ENCODE peak calls at places on chromosomes 16 and 17, in four cellular contexts. One of them, this sample, is unnamed.

GRCh38 chr17:8894673-8895578 is 27.5 kb upstream of the PIK3R6 start:
- DNase-seq in HL-60: peak
- DNase-seq in K562: peak
- DNase-seq in GM12878: peak
- DNase-seq in this sample: no peak

GRCh38 chr16:81608515-81609209 is 164.1 kb downstream of the CMIP start:
- DNase-seq in GM12878: no peak
- DNase-seq in HL-60: peak
- DNase-seq in K562: no peak
- DNase-seq in this sample: no peak

GRCh38 chr16:13920510-13920818 is 510 bp downstream of the ERCC4 start:
- DNase-seq in GM12878: no peak
- DNase-seq in HL-60: no peak
- DNase-seq in K562: no peak
- DNase-seq in this sample: no peak

GRCh38 chr17:37576281-37576680 is 32.9 kb downstream of the SYNRG start:
- DNase-seq in HL-60: no peak
- DNase-seq in K562: no peak
- DNase-seq in GM12878: no peak
- DNase-seq in this sample: no peak

GRCh38 chr16:66014221-66014620 is 352.3 kb upstream of the CDH5 start:
- DNase-seq in HL-60: no peak
- DNase-seq in GM12878: no peak
- DNase-seq in K562: no peak
- DNase-seq in this sample: no peak

GRCh38 chr16:71895679-71896385 is 501 bp downstream of the IST1 start:
- DNase-seq in GM12878: no peak
- DNase-seq in K562: peak
- DNase-seq in HL-60: peak
- DNase-seq in this sample: no peak

GRCh38 chr17:28467456-28468025 is 5.9 kb upstream of the SLC13A2 start:
- DNase-seq in HL-60: no peak
- DNase-seq in K562: no peak
- DNase-seq in GM12878: no peak
- DNase-seq in this sample: no peak

GRCh38 chr17:6930754-6931153 is 65.1 kb upstream of the ALOX12 start:
- DNase-seq in GM12878: no peak
- DNase-seq in K562: no peak
- DNase-seq in HL-60: no peak
- DNase-seq in this sample: no peak

GRCh38 chr17:28497931-28498330 is 8.2 kb upstream of the FOXN1 start:
- DNase-seq in GM12878: no peak
- DNase-seq in HL-60: no peak
- DNase-seq in K562: no peak
- DNase-seq in this sample: no peak

GRCh38 chr17:75364078-75364477 is 41.4 kb downstream of the GRB2 start:
- DNase-seq in GM12878: no peak
- DNase-seq in K562: no peak
- DNase-seq in HL-60: no peak
- DNase-seq in this sample: no peak

GRCh38 chr17:73211745-73212144 is 18.9 kb downstream of the COG1 start:
- DNase-seq in HL-60: no peak
- DNase-seq in K562: no peak
- DNase-seq in GM12878: no peak
- DNase-seq in this sample: no peak

GRCh38 chr16:89493776-89494175 is 3.4 kb upstream of the ANKRD11 start:
- DNase-seq in K562: no peak
- DNase-seq in GM12878: no peak
- DNase-seq in HL-60: no peak
- DNase-seq in this sample: no peak

GRCh38 chr16:57807968-57808528 is 5.8 kb upstream of the KIFC3 start:
- DNase-seq in K562: peak
- DNase-seq in HL-60: peak
- DNase-seq in GM12878: no peak
- DNase-seq in this sample: peak

GRCh38 chr16:8905168-8905762 is 23.1 kb downstream of the LITAFD start:
- DNase-seq in GM12878: no peak
- DNase-seq in K562: no peak
- DNase-seq in HL-60: peak
- DNase-seq in this sample: no peak

GRCh38 chr17:61179316-61179715 is 220.3 kb upstream of the TBX2 start:
- DNase-seq in GM12878: no peak
- DNase-seq in K562: no peak
- DNase-seq in HL-60: no peak
- DNase-seq in this sample: no peak

GRCh38 chr17:80221401-80221800 is 1.2 kb downstream of the SLC26A11 start:
- DNase-seq in K562: no peak
- DNase-seq in HL-60: no peak
- DNase-seq in GM12878: no peak
- DNase-seq in this sample: no peak

GRCh38 chr17:49414271-49414621 is 436 bp downstream of the PHB1 start:
- DNase-seq in HL-60: no peak
- DNase-seq in GM12878: no peak
- DNase-seq in K562: peak
- DNase-seq in this sample: no peak

GRCh38 chr16:1631230-1631629 is 19.1 kb downstream of the CRAMP1 start:
- DNase-seq in HL-60: no peak
- DNase-seq in K562: no peak
- DNase-seq in GM12878: no peak
- DNase-seq in this sample: no peak

GRCh38 chr16:31471875-31472558 is at the start of gene TGFB1I1:
- DNase-seq in GM12878: no peak
- DNase-seq in K562: no peak
- DNase-seq in HL-60: no peak
- DNase-seq in this sample: no peak

GRCh38 chr16:2095315-2095853 is 40.3 kb downstream of the PKD1 start:
- DNase-seq in K562: no peak
- DNase-seq in HL-60: no peak
- DNase-seq in GM12878: no peak
- DNase-seq in this sample: no peak

GRCh38 chr17:77479817-77480508 is 339.2 kb downstream of the SEC14L1 start:
- DNase-seq in K562: no peak
- DNase-seq in GM12878: no peak
- DNase-seq in HL-60: no peak
- DNase-seq in this sample: no peak

GRCh38 chr16:67206838-67207115 is 7.8 kb downstream of the ELMO3 start:
- DNase-seq in HL-60: no peak
- DNase-seq in K562: no peak
- DNase-seq in GM12878: no peak
- DNase-seq in this sample: no peak

GRCh38 chr16:67208525-67208896 is 9.6 kb downstream of the ELMO3 start:
- DNase-seq in GM12878: no peak
- DNase-seq in K562: no peak
- DNase-seq in HL-60: no peak
- DNase-seq in this sample: no peak

GRCh38 chr16:67206129-67206837 is 7.4 kb downstream of the ELMO3 start:
- DNase-seq in GM12878: no peak
- DNase-seq in K562: no peak
- DNase-seq in HL-60: no peak
- DNase-seq in this sample: no peak

GRCh38 chr16:67207857-67208524 is 9.1 kb downstream of the ELMO3 start:
- DNase-seq in GM12878: no peak
- DNase-seq in K562: peak
- DNase-seq in HL-60: no peak
- DNase-seq in this sample: no peak

DNA sequence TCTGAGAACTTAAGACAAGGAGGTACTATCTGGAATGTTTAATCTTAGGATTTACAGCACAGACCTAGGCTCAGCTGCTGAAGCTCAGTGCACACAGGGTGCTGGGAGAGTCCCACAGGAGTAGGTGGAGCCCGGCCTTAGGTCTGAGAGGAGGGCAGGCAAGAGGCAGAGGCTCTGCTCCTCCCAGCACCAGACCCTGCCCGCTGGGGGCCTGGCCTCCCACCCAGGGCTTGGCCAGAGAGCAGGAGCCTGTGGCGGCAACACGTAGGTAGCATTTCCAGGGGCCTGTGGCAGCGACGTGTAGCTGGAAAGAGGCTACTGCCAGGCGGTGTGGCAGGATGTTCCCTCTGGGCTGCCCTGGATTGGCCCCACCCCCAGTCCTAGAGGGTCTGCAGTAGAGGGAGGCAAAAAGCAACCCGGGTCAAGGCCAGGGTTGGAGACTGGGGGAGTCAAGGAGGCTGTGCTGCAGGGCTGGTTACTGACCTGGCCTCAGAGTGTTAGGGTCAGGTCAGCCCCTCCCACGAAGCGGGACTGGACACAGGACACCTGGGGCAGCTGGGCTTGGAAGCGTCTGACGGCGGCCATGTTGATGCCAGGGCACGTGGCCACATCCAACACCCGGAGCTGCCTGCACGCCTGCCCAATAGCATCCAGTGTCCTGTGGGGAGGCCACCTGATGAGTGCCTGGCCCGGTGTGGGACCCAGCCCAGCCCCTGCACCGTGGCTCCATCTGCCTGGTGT is 8.4 kb downstream of the ELMO3 start:
- DNase-seq in GM12878: no peak
- DNase-seq in HL-60: no peak
- DNase-seq in K562: no peak
- DNase-seq in this sample: no peak
- TF ChIP-seq POLR2AphosphoS5 in GM12878: no peak
- TF ChIP-seq POLR2AphosphoS5 in HL-60: peak
- TF ChIP-seq POLR2AphosphoS5 in K562: no peak
- TF ChIP-seq POLR2AphosphoS5 in this sample: peak

GRCh38 chr16:52439750-52440149 is 107.2 kb downstream of the TOX3 start:
- DNase-seq in HL-60: no peak
- DNase-seq in GM12878: no peak
- DNase-seq in K562: no peak
- DNase-seq in this sample: no peak

GRCh38 chr16:52436646-52437645 is 110.0 kb downstream of the TOX3 start:
- DNase-seq in K562: no peak
- DNase-seq in HL-60: no peak
- DNase-seq in GM12878: no peak
- DNase-seq in this sample: no peak

GRCh38 chr16:52434224-52434623 is 112.7 kb downstream of the TOX3 start:
- DNase-seq in K562: no peak
- DNase-seq in GM12878: no peak
- DNase-seq in HL-60: no peak
- DNase-seq in this sample: no peak

GRCh38 chr16:52439171-52439701 is 107.7 kb downstream of the TOX3 start:
- DNase-seq in HL-60: no peak
- DNase-seq in K562: no peak
- DNase-seq in GM12878: no peak
- DNase-seq in this sample: no peak

DNA sequence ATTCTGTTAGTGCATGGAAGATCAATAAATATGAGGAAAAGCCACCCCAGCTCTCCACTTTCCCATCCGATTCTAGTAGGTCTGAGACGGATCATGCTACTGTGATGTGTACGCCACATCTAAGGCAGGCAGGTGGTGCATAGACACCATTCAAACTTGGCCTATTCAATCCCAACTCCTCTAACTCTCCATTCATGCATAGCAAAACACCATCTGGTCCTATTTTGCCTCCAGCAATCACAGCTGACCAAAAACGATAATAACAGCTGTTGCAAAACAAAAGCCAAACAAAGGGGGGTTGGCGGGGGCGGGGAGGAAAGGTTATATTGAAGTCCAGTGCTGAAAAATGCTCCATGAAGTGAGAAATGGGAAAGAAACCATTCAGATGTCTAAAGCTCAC is 111.4 kb downstream of the TOX3 start:
- DNase-seq in GM12878: no peak
- DNase-seq in K562: no peak
- DNase-seq in HL-60: no peak
- DNase-seq in this sample: no peak
- TF ChIP-seq SPI1 in GM12878: no peak
- TF ChIP-seq SPI1 in K562: no peak
- TF ChIP-seq SPI1 in HL-60: no peak
- TF ChIP-seq SPI1 in this sample: no peak

GRCh38 chr17:22492331-22492730 is 800.0 kb downstream of the KCNJ18 start:
- DNase-seq in HL-60: no peak
- DNase-seq in GM12878: no peak
- DNase-seq in K562: no peak
- DNase-seq in this sample: no peak

GRCh38 chr17:22496450-22496849 is 804.1 kb downstream of the KCNJ18 start:
- DNase-seq in GM12878: no peak
- DNase-seq in K562: no peak
- DNase-seq in HL-60: no peak
- DNase-seq in this sample: no peak
- TF ChIP-seq POLR2AphosphoS5 in GM12878: no peak
- TF ChIP-seq POLR2AphosphoS5 in K562: no peak
- TF ChIP-seq POLR2AphosphoS5 in HL-60: no peak
- TF ChIP-seq POLR2AphosphoS5 in this sample: no peak

GRCh38 chr17:40355804-40356758 is 8.5 kb downstream of the GJD3 start:
- DNase-seq in GM12878: no peak
- DNase-seq in HL-60: no peak
- DNase-seq in K562: no peak
- DNase-seq in this sample: no peak
- TF ChIP-seq SPI1 in GM12878: no peak
- TF ChIP-seq SPI1 in HL-60: no peak
- TF ChIP-seq SPI1 in K562: no peak
- TF ChIP-seq SPI1 in this sample: no peak